ENCODE peak calls at places on chromosomes 16 and 17, in ten cellular contexts. R, W, Z, V, E, C, U, J, A and B are unnamed samples.
A peak's percentile ranks its signal among the peaks of the same experiment; 100 is the strongest.

GRCh38 chr16:89860747-89861304 is 12.6 kb upstream of the TCF25 start:
- DNase-seq in V (peak; percentile 57), C (peak; percentile 85), E (peak; percentile 95), U (peak; percentile 82), A (peak; percentile 91), Z (peak; percentile 28), W (peak; percentile 65), R (peak; percentile 65), J (peak; percentile 31), B (peak; percentile 20)

GRCh38 chr17:15240617-15241016 is 24.5 kb downstream of the PMP22 start:
- DNase-seq in V (no peak), U (no peak), E (no peak), R (no peak), A (no peak), J (no peak), W (peak; percentile 48), Z (no peak), C (no peak), B (peak; percentile 6)

GRCh38 chr17:69492410-69493071 is 78.0 kb downstream of the MAP2K6 start:
- DNase-seq in A (peak; percentile 67), V (no peak), Z (peak; percentile 82), C (no peak), E (no peak), R (peak; percentile 92), J (no peak), U (no peak), W (no peak), B (peak; percentile 81)

GRCh38 chr17:57459286-57459915 is 203.1 kb downstream of the MSI2 start:
- DNase-seq in A (peak; percentile 85), J (no peak), C (peak; percentile 69), V (no peak), E (peak; percentile 23), W (no peak), U (peak; percentile 76), Z (peak; percentile 73), R (peak; percentile 80), B (peak; percentile 74)

GRCh38 chr16:19450186-19450585 is 32.5 kb downstream of the TMC5 start:
- DNase-seq in E (no peak), C (no peak), V (no peak), U (no peak), R (no peak), W (no peak), J (no peak), A (no peak), Z (no peak), B (no peak)

GRCh38 chr17:41579484-41580243 is 7.0 kb downstream of the KRT14 start:
- DNase-seq in W (peak; percentile 73), U (peak; percentile 75), V (peak; percentile 84), A (peak; percentile 98), J (peak; percentile 73), E (peak; percentile 91), C (peak; percentile 90), Z (peak; percentile 74), R (peak; percentile 87), B (peak; percentile 33)

GRCh38 chr16:90023078-90023447 is 3.8 kb upstream of the DBNDD1 start:
- DNase-seq in V (no peak), E (no peak), C (no peak), R (no peak), Z (no peak), U (no peak), J (no peak), A (no peak), W (no peak), B (no peak)

GRCh38 chr16:88315543-88316105 is 67.1 kb upstream of the ZNF469 start:
- DNase-seq in R (peak; percentile 69), U (no peak), W (no peak), C (no peak), Z (peak; percentile 64), E (no peak), V (no peak), J (no peak), A (peak; percentile 78), B (peak; percentile 37)

GRCh38 chr17:36128411-36128978 is 24.9 kb downstream of the CCL4 start:
- DNase-seq in U (no peak), R (no peak), A (no peak), Z (no peak), V (no peak), C (no peak), W (no peak), J (no peak), E (no peak), B (no peak)

GRCh38 chr16:23629516-23629915 is 11.6 kb downstream of the PALB2 start:
- DNase-seq in C (no peak), Z (no peak), U (no peak), A (no peak), E (no peak), R (no peak), V (no peak), J (no peak), W (no peak), B (no peak)

GRCh38 chr17:15510361-15510760 is 42.9 kb upstream of the CDRT4 start:
- DNase-seq in C (no peak), A (no peak), Z (peak; percentile 74), R (peak; percentile 91), V (no peak), E (no peak), W (no peak), U (no peak), J (no peak), B (peak; percentile 85)

GRCh38 chr16:61937646-61938045 is 98.6 kb downstream of the CDH8 start:
- DNase-seq in W (no peak), R (no peak), C (no peak), U (no peak), V (no peak), E (no peak), J (no peak), A (no peak), Z (no peak), B (no peak)

GRCh38 chr16:61934591-61934990 is 101.6 kb downstream of the CDH8 start:
- DNase-seq in V (no peak), U (no peak), R (no peak), A (no peak), C (no peak), W (no peak), Z (no peak), J (no peak), E (no peak), B (no peak)

GRCh38 chr16:61936522-61936921 is 99.7 kb downstream of the CDH8 start:
- DNase-seq in R (peak; percentile 11), C (no peak), E (no peak), V (no peak), Z (no peak), U (peak; percentile 1), W (no peak), J (no peak), A (no peak), B (no peak)
- TF ChIP-seq CTCF in R (peak; percentile 59), C (no peak), E (no peak), V (no peak), Z (no peak), U (peak; percentile 24), W (no peak), J (no peak), A (no peak), B (peak; percentile 22)

DNA sequence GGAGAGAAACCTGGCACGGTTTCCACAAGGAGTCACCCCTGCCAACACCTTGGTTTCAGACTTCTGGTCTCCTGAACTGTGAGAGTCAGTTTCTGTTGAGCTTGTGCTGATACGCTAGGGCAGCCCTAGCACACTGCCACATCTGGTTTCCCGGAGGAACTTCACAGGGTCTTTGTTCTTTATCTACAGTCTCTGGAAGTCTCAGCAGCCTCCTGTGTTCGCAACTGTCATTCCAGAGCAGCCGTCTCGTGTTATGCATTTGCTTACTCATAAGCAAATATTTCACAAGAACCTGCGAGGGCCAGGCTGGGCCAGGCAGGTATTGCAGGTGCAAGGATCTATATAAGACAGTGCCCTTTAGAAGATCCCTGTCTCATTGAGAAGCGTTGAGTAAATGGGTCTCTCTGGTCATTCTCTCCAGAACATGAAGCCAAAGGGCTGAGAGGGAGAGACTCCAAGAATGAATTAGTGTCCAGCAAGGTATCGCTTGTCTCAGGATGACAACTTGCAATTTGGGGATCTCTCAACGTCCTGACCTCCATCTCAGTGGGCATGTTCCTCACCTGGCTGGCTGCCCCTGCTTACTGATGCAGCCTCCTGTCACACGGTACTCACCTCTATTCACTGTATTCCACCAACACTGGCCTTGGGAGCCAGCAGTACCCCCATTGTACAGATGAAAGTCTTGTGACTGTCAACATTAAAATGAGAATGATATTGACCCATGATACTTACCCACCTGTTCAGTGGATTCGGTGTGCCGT is 141.2 kb downstream of the WWOX start:
- DNase-seq in E (no peak), Z (no peak), R (peak; percentile 61), A (peak; percentile 6), W (no peak), V (no peak), U (no peak), C (no peak), J (no peak), B (no peak)
- TF ChIP-seq CTCF in E (no peak), Z (no peak), R (peak; percentile 22), A (no peak), W (no peak), V (no peak), U (no peak), C (no peak), J (no peak), B (no peak)

DNA sequence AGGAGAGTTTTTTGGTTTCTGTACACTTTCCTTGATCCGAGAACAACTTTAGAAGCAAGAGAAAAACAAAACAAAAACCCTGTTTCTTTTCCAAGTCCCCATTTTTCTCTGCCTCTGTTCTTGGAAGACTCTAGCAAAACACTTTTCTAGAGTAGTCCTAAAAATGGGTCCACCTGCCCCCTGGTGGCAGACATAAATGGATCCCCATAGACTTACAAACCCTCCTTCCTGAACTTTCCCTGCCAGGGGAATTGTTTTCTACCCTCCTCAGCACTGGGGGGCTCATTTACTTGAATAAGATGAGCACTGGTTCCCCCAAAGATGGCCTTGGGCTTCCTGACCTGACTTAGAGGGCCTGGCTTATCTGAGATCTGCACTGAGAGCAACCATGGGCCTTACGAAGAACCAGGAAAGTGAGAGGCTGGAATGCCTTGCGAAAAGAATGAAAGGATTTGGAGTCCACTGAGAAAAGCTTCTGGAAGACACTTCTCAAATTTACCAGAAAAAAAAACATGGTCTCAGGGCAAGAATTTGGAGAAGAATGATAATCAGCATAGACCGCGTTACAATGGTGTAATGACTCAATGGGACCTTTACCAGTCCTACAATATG is 48.0 kb upstream of the CDYL2 start:
- DNase-seq in V (no peak), C (peak; percentile 41), J (no peak), W (no peak), Z (peak; percentile 38), R (peak; percentile 69), E (peak; percentile 31), A (peak; percentile 28), U (peak; percentile 65), B (peak; percentile 21)
- TF ChIP-seq CTCF in V (no peak), C (peak; percentile 41), J (peak; percentile 6), W (no peak), Z (peak; percentile 53), R (peak; percentile 74), E (no peak), A (peak; percentile 34), U (peak; percentile 57), B (peak; percentile 82)

DNA sequence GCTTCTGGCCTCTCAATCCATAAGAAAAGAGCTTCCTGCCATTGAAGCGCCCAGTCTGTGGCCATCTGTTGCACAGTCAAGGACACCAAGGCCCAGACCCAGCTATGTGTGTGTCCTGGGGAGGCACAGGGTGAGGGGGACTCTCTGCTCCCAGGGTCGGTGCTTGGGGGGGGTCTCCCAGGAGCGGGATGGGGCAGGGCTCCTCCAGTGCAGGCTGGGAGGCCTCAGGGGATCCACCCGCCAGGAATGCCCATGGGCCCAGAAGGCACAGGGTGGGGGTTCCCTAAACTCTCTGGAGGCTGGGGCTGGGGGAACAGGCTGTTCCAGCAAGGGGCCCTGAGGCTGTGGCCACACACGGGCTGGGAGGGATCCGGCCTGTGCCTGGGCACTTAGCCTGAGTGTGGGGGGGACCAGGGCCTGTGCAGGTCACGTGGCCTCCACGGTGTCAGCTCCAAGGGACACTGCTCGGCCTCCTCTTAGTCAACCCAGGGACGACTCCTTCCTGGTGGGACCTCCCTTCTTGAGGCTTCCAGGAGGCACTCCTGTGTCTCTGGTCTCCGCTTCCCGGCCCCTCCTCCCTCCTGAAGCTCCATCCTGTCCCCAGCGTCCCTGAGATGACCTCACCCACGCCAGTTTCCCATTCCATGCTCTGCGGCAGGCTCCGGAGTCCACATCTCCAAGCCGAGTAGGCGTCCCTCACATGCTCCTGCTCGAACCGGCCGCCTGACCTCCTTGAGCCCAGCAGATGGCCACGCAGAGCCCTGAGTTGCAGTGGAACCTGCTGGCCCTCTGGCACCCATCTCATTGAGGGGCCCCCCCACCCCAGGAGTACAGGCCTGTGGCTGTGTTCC is 23.1 kb upstream of the BAHCC1 start:
- DNase-seq in E (no peak), C (no peak), J (no peak), V (no peak), Z (no peak), A (peak; percentile 73), R (peak; percentile 39), U (no peak), W (no peak), B (peak; percentile 62)
- TF ChIP-seq CTCF in E (no peak), C (no peak), J (no peak), V (no peak), Z (peak; percentile 15), A (peak; percentile 55), R (peak; percentile 63), U (no peak), W (no peak), B (peak; percentile 68)